ENCODE peak calls at places on chromosome 15, in four cellular contexts. One of them, this sample, is unnamed. For H3F3A, the result is how much of the 10 kb centered on the place peaks cover.

GRCh38 chr15:75840659-75841058 is 2.6 kb upstream of the UBE2Q2 start:
- DNase-seq in PC-9: no peak
- DNase-seq in GM23338: no peak
- DNase-seq in MM.1S: no peak
- DNase-seq in this sample: peak

GRCh38 chr15:85580914-85581313 is 200.5 kb downstream of the AKAP13 start:
- DNase-seq in MM.1S: no peak
- DNase-seq in PC-9: peak
- DNase-seq in GM23338: no peak
- DNase-seq in this sample: no peak

GRCh38 chr15:74528876-74529275 is 12.1 kb upstream of the ARID3B start:
- DNase-seq in PC-9: no peak
- DNase-seq in MM.1S: no peak
- DNase-seq in GM23338: no peak
- DNase-seq in this sample: no peak

GRCh38 chr15:100869151-100869999 is 10.3 kb upstream of the ALDH1A3 start:
- DNase-seq in PC-9: no peak
- DNase-seq in MM.1S: no peak
- DNase-seq in GM23338: peak
- DNase-seq in this sample: no peak

GRCh38 chr15:100788731-100789105 is 90.9 kb upstream of the ALDH1A3 start:
- DNase-seq in MM.1S: no peak
- DNase-seq in GM23338: no peak
- DNase-seq in PC-9: no peak
- DNase-seq in this sample: no peak

GRCh38 chr15:35596261-35596660 is 50.3 kb upstream of the DPH6 start:
- DNase-seq in MM.1S: no peak
- DNase-seq in GM23338: no peak
- DNase-seq in PC-9: no peak
- DNase-seq in this sample: no peak

GRCh38 chr15:25668236-25668635 is 194.9 kb downstream of the ATP10A start:
- DNase-seq in PC-9: no peak
- DNase-seq in GM23338: no peak
- DNase-seq in MM.1S: no peak
- DNase-seq in this sample: no peak

GRCh38 chr15:68401496-68402431 is 30.2 kb downstream of the ITGA11 start:
- DNase-seq in MM.1S: no peak
- DNase-seq in GM23338: no peak
- DNase-seq in PC-9: no peak
- DNase-seq in this sample: no peak

GRCh38 chr15:100905855-100906254 is 13.3 kb upstream of the LRRK1 start:
- DNase-seq in PC-9: no peak
- DNase-seq in MM.1S: no peak
- DNase-seq in GM23338: peak
- DNase-seq in this sample: peak

GRCh38 chr15:50380089-50380488 is 25.1 kb upstream of the GABPB1 start:
- DNase-seq in GM23338: no peak
- DNase-seq in PC-9: no peak
- DNase-seq in MM.1S: no peak
- DNase-seq in this sample: no peak

GRCh38 chr15:71658036-71658435 is 152.3 kb upstream of the NR2E3 start:
- DNase-seq in MM.1S: no peak
- DNase-seq in PC-9: no peak
- DNase-seq in GM23338: no peak
- DNase-seq in this sample: no peak
- H2AFZ ChIP-seq in MM.1S: no peak
- H2AFZ ChIP-seq in PC-9: no peak
- H2AFZ ChIP-seq in GM23338: no peak
- H2AFZ ChIP-seq in this sample: no peak

GRCh38 chr15:44568338-44568737 is 31.4 kb downstream of the EIF3J start:
- DNase-seq in GM23338: no peak
- DNase-seq in PC-9: no peak
- DNase-seq in MM.1S: no peak
- DNase-seq in this sample: no peak
- H3F3A ChIP-seq in GM23338: under half
- H3F3A ChIP-seq in PC-9: under half
- H3F3A ChIP-seq in MM.1S: under half
- H3F3A ChIP-seq in this sample: under half

GRCh38 chr15:39918688-39919385 is 1.2 kb downstream of the GPR176 start:
- DNase-seq in MM.1S: no peak
- DNase-seq in GM23338: no peak
- DNase-seq in PC-9: no peak
- DNase-seq in this sample: peak
- TF ChIP-seq EZH2 in MM.1S: no peak
- TF ChIP-seq EZH2 in GM23338: no peak
- TF ChIP-seq EZH2 in PC-9: no peak
- TF ChIP-seq EZH2 in this sample: no peak

DNA sequence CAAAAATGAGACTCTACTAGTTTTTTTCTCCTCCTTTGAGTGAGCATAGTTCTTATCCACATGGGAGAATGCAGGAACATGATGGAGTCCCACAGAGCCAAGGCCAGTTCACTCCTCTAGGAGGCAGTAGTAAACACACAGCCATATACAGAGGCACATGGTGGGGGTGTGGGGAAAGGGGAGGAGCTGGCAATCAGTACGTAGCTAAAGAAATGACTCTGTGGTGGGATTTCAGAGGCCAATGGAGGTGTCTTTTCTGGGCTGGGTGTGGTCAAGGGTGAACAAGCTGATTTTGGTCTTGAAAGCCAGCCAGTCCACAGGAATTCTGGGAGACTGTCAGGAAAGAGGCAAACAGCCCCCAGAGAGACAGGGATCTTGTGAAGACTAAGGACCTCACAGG is 6.6 kb upstream of the RAB11A start:
- DNase-seq in MM.1S: peak
- DNase-seq in PC-9: peak
- DNase-seq in GM23338: peak
- DNase-seq in this sample: peak
- H2AFZ ChIP-seq in MM.1S: no peak
- H2AFZ ChIP-seq in PC-9: no peak
- H2AFZ ChIP-seq in GM23338: no peak
- H2AFZ ChIP-seq in this sample: peak

DNA sequence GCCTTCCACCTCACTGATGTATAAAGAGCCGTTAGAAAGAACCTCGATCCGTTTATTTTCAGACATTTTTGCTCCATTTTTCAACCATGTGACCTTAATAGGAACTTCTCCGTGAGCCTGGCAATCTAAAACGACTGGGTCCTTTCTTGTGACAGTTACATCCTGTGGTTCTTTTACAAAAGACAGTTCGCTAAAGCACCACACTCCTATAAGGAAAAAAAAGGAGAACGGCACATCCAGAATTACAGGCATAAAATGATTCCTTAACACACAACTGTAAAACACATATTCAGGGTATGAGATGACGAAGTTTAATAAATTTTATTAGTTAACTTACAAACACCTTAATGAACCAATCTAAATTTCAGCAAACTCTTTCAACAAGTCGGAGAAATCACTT is 2.5 kb downstream of the PRTG start:
- DNase-seq in GM23338: no peak
- DNase-seq in PC-9: no peak
- DNase-seq in MM.1S: no peak
- DNase-seq in this sample: no peak
- H3F3A ChIP-seq in GM23338: under half
- H3F3A ChIP-seq in PC-9: under half
- H3F3A ChIP-seq in MM.1S: under half
- H3F3A ChIP-seq in this sample: under half

GRCh38 chr15:77633134-77633912 is 611 bp upstream of the LINGO1 start:
- DNase-seq in MM.1S: peak
- DNase-seq in PC-9: peak
- DNase-seq in GM23338: peak
- DNase-seq in this sample: peak

GRCh38 chr15:77630956-77631789 is 1.5 kb downstream of the LINGO1 start:
- DNase-seq in PC-9: peak
- DNase-seq in GM23338: peak
- DNase-seq in MM.1S: no peak
- DNase-seq in this sample: no peak

GRCh38 chr15:77630064-77630463 is 2.6 kb downstream of the LINGO1 start:
- DNase-seq in PC-9: no peak
- DNase-seq in MM.1S: no peak
- DNase-seq in GM23338: no peak
- DNase-seq in this sample: no peak

GRCh38 chr15:77632760-77633133 is at the start of gene LINGO1:
- DNase-seq in PC-9: no peak
- DNase-seq in MM.1S: no peak
- DNase-seq in GM23338: peak
- DNase-seq in this sample: peak

DNA sequence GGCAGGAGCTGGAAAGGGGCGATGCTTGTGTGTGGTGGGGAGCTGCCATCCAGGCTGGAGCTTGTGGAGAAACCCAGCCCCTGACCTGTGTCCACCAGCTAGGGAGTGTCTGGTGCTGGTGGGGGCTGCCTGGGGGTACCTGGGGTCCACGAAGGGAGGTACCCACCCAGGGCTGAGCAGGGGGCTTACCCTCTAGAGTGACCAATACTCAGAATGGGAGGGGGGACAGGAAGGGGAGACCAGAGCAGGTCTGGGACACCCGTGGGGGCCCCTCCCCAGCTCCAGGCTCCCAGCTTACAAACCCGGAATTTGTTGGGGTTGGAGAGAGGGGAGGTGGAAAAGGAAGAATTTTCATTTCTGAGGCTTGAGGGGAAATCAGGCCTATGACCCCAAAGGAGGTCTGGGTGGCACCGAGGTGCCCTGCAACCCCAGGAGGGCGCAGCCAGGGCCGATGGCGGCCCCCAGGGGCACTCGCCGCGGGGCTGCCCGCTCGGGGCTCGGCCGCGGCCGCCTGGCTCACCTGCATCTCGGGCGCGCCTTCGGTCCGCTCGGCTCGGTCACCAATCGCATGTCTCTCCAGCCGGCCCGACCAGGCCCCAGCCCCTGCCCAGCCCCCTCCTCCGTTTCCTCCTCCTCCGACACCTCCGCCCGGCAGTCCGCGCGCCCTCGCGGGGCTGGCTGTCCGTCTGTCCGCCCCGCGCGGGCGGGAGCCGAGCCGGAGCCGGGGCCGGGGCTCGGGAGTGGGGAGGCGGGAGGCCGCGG is 741 bp downstream of the LINGO1 start:
- DNase-seq in PC-9: no peak
- DNase-seq in GM23338: peak
- DNase-seq in MM.1S: no peak
- DNase-seq in this sample: no peak
- TF ChIP-seq EZH2 in PC-9: no peak
- TF ChIP-seq EZH2 in GM23338: no peak
- TF ChIP-seq EZH2 in MM.1S: no peak
- TF ChIP-seq EZH2 in this sample: peak

This sample was measured in PC-3.